ENCODE peak calls at places on chromosomes 13 and 19, in four cellular contexts. M is IMR-90, K is keratinocyte, D is K562. I is an unnamed sample.

GRCh38 chr13:73593199-73593765 is 534.5 kb downstream of the KLF5 start:
- DNase-seq in M (no peak), D (no peak), K (no peak), I (no peak)

GRCh38 chr19:18710186-18710585 is 26.7 kb downstream of the CRTC1 start:
- DNase-seq in D (no peak), K (no peak), M (no peak), I (no peak)

GRCh38 chr13:109610517-109610916 is 175.9 kb downstream of the IRS2 start:
- DNase-seq in K (no peak), D (no peak), M (no peak), I (no peak)

GRCh38 chr19:1295169-1296012 is 9.7 kb downstream of the EFNA2 start:
- DNase-seq in K (no peak), M (no peak), D (peak; percentile 99), I (no peak)

GRCh38 chr19:33316521-33317284 is 14.4 kb upstream of the CEBPA start:
- DNase-seq in K (no peak), D (no peak), M (no peak), I (no peak)

GRCh38 chr13:20118268-20119140 is 42.3 kb downstream of the GJA3 start:
- DNase-seq in M (no peak), K (no peak), D (peak; percentile 85), I (peak; percentile 39)

GRCh38 chr13:40232321-40232720 is 434.1 kb downstream of the FOXO1 start:
- DNase-seq in D (no peak), M (no peak), K (no peak), I (no peak)

GRCh38 chr13:75935805-75936204 is 299.7 kb downstream of the LMO7 start:
- DNase-seq in D (no peak), K (no peak), M (no peak), I (no peak)

GRCh38 chr19:49059056-49059455 is 1.5 kb upstream of the CGB7 start:
- DNase-seq in K (no peak), M (no peak), D (no peak), I (no peak)

GRCh38 chr13:99721606-99722384 is 220.5 kb downstream of the TM9SF2 start:
- DNase-seq in K (no peak), D (no peak), M (no peak), I (no peak)

DNA sequence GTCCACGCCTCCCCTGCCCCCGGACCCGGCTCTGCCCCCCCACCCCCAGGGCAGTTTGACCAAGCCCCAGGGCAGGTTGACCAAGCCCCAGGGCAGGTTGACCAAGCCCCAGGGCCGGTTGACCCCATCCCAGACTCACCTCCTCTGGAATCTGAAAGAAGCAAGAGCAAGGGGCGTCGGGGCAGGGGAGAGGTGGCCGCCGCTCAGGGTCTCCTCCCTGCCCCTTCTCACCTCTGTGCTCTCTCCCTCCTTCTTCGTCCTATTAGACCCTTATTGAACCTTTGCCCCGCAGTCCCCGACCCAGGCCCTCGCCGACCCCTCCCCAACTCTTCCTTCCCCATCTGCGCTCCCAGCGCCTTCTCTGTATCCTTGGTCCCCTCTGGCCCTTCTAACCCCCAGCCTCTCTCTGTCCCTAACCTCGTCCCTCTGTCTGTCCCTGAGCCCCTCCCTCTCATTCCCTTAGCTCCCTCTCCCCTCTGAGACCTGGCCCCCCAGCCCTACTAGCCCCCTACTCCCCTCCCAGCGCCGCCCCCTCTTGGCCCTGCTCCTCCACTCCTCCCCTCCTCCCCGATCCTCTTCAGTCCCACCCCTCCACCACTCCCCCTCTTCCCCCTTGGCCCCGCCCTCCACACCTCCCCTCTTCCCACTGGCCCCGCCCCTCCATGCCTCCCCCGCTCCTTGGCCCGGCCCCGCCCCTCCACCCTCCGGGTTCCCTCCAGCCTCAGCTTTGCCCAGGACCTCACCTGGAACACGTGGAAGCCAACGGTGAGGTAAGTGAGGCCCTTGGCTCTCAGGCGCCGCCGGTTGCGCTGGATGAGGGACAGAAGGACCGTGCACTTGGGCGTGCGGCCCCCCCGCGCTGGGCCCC is 7.6 kb downstream of the CAPN12 start:
- DNase-seq in D (peak; percentile 99), M (no peak), K (no peak), I (no peak)
- H3K4me2 ChIP-seq in D (peak overlapping the region; percentile 73), M (peak overlapping the region; percentile 28), K (no peak overlapping the region), I (no peak overlapping the region)

GRCh38 chr19:29812881-29813275 is 1.1 kb downstream of the CCNE1 start:
- DNase-seq in M (no peak), D (no peak), K (no peak), I (no peak)

GRCh38 chr19:29809795-29810503 is 1.8 kb upstream of the CCNE1 start:
- DNase-seq in K (no peak), M (no peak), D (no peak), I (no peak)

GRCh38 chr19:29810504-29810871 is 1.3 kb upstream of the CCNE1 start:
- DNase-seq in M (peak; percentile 33), D (peak; percentile 37), K (peak; percentile 60), I (no peak)

GRCh38 chr19:29812080-29812880 is 489 bp downstream of the CCNE1 start:
- DNase-seq in K (no peak), D (peak; percentile 71), M (no peak), I (no peak)

GRCh38 chr19:29811125-29812079 is at the start of gene CCNE1:
- DNase-seq in D (peak; percentile 92), K (no peak), M (peak; percentile 74), I (peak; percentile 82)
- H3K9me1 ChIP-seq in D (no peaks in the 10 kb centered on the region), K (no peaks in the 10 kb centered on the region), M (no peaks in the 10 kb centered on the region), I (no peaks in the 10 kb centered on the region)

GRCh38 chr13:106499905-106500304 is 35.6 kb downstream of the EFNB2 start:
- DNase-seq in D (no peak), M (peak; percentile 47), K (no peak), I (no peak)

GRCh38 chr13:106499113-106499512 is 36.3 kb downstream of the EFNB2 start:
- DNase-seq in D (no peak), M (no peak), K (no peak), I (no peak)

GRCh38 chr13:106497079-106497478 is 38.4 kb downstream of the EFNB2 start:
- DNase-seq in D (no peak), K (no peak), M (no peak), I (no peak)

GRCh38 chr13:106498571-106498970 is 36.9 kb downstream of the EFNB2 start:
- DNase-seq in K (no peak), M (no peak), D (no peak), I (no peak)

DNA sequence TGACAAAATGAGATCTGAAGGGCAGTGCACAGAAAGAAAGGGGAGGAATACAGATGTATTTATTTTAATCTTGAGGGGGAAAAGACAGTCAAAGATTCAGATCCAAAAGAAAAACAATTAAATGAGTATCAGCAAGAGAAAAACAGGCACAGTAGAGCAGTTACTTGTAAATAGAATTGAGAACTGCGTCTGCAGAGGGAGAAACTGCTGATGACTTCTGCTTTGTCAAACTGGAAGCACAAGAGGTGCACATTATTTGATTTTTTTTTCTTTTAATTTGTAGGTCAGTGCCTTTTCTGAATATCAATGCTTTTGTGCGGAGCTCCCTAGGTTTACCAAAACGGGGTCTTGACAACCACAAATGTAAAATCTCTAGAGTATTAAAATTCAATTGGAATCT is 37.3 kb downstream of the EFNB2 start:
- DNase-seq in K (no peak), D (no peak), M (no peak), I (no peak)
- H3K4me2 ChIP-seq in K (no peak overlapping the region), D (no peak overlapping the region), M (no peak overlapping the region), I (no peak overlapping the region)

DNA sequence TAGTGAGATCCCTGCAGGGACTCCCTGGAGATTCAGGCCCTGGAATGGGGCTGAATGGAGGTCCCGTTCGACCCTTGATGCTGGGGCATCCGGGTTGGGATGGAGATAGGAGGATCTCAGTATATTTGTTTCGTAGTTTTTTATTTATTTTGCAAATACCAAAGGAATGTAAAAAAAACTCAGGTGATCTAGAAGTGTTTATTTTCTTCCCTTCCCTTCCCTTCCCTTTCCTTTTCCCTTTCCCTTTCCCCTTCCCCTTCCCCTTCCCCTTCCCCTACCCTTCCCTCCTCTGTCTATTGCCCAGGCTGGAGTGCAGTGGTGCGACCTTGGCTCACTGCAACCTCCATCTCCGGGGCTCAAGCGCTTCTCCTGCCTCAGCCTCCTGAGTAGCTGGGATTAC is 4.5 kb downstream of the GTPBP3 start:
- DNase-seq in D (no peak), M (no peak), K (no peak), I (no peak)
- H3K9me1 ChIP-seq in D (no peaks in the 10 kb centered on the region), M (no peaks in the 10 kb centered on the region), K (no peaks in the 10 kb centered on the region), I (no peaks in the 10 kb centered on the region)

GRCh38 chr19:45952691-45953505 is 20.8 kb downstream of the NOVA2 start:
- DNase-seq in K (no peak), D (peak; percentile 89), M (peak; percentile 42), I (no peak)

GRCh38 chr19:45955905-45956608 is 17.6 kb downstream of the NOVA2 start:
- DNase-seq in D (no peak), K (no peak), M (peak; percentile 7), I (peak; percentile 99)

GRCh38 chr19:45954132-45954531 is 19.5 kb downstream of the NOVA2 start:
- DNase-seq in M (no peak), K (no peak), D (no peak), I (no peak)

GRCh38 chr19:45953676-45954075 is 20.0 kb downstream of the NOVA2 start:
- DNase-seq in K (no peak), D (no peak), M (no peak), I (no peak)

DNA sequence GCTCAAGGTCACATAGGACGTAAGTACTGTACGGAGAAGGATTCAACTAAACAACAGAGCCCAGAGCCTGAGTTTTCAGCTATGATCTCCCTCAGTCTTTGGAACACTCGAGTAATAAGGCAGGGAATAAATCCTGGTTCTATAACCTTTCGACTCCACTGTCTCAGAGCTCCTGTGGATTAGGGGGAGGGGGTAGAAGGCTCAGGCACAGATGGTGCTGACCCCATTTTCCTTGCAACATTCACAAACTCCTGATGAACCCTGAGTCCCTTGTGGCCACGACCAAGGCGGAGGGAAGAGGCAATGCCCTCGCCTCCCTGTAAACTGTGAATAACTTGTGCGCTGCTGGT is 21.3 kb downstream of the NOVA2 start:
- DNase-seq in K (no peak), M (no peak), D (no peak), I (no peak)
- H3K4me2 ChIP-seq in K (no peak overlapping the region), M (no peak overlapping the region), D (no peak overlapping the region), I (no peak overlapping the region)

GRCh38 chr13:97953376-97953970 is at the start of gene IPO5:
- DNase-seq in M (peak; percentile 73), D (no peak), K (no peak), I (no peak)
- H3K9me1 ChIP-seq in M (no peaks in the 10 kb centered on the region), D (no peaks in the 10 kb centered on the region), K (no peaks in the 10 kb centered on the region), I (no peaks in the 10 kb centered on the region)

GRCh38 chr13:44015133-44015532 is 135.4 kb downstream of the LACC1 start:
- DNase-seq in K (no peak), M (no peak), D (no peak), I (no peak)

GRCh38 chr13:44012910-44013309 is 133.2 kb downstream of the LACC1 start:
- DNase-seq in K (no peak), D (no peak), M (no peak), I (peak; percentile 37)

GRCh38 chr13:44015808-44016207 is 136.1 kb downstream of the LACC1 start:
- DNase-seq in D (no peak), K (no peak), M (no peak), I (peak; percentile 5)

GRCh38 chr13:44014501-44014900 is 134.8 kb downstream of the LACC1 start:
- DNase-seq in M (no peak), D (no peak), K (no peak), I (peak; percentile 26)

GRCh38 chr13:44013666-44014291 is 134.1 kb downstream of the LACC1 start:
- DNase-seq in K (no peak), D (no peak), M (peak; percentile 77), I (peak; percentile 88)
- H3K4me2 ChIP-seq in K (no peak overlapping the region), D (no peak overlapping the region), M (peak overlapping the region; percentile 51), I (peak overlapping the region; percentile 81)

I was measured in endothelial cell of umbilical vein.